ENCODE peak calls at places on chromosomes 13 and 19, in four cellular contexts. W is non-pigmented ciliary epithelial cell, U is T-helper 2 cell, N is EH. T is an unnamed sample.

GRCh38 chr13:99865420-99865930 is 106.1 kb downstream of the ZIC5 start:
- DNase-seq in U (no peak), W (no peak), N (no peak), T (no peak)

GRCh38 chr19:980133-980998 is 3.8 kb upstream of the WDR18 start:
- DNase-seq in W (no peak), U (no peak), N (peak), T (no peak)

GRCh38 chr19:11421607-11422098 is 2.5 kb upstream of the RGL3 start:
- DNase-seq in W (no peak), U (peak), N (peak), T (no peak)

GRCh38 chr19:42471554-42472249 is 29.0 kb upstream of the CXCL17 start:
- DNase-seq in U (no peak), N (peak), W (no peak), T (no peak)

GRCh38 chr13:59679239-59679638 is 484.5 kb downstream of the DIAPH3 start:
- DNase-seq in N (no peak), W (no peak), U (no peak), T (no peak)

GRCh38 chr19:18587962-18588610 is 512 bp upstream of the REX1BD start:
- DNase-seq in U (no peak), W (no peak), N (no peak), T (no peak)

GRCh38 chr19:54001496-54001895 is 10.1 kb downstream of the CACNG6 start:
- DNase-seq in U (no peak), N (no peak), W (no peak), T (no peak)

GRCh38 chr13:76014618-76015315 is 378.6 kb downstream of the LMO7 start:
- DNase-seq in W (peak), N (peak), U (no peak), T (no peak)

GRCh38 chr13:110507678-110508381 is 53.7 kb downstream of the RAB20 start:
- DNase-seq in W (no peak), N (no peak), U (no peak), T (no peak)

GRCh38 chr19:926595-927043 is 784 bp downstream of the ARID3A start:
- DNase-seq in N (peak), W (no peak), U (no peak), T (no peak)

GRCh38 chr13:19587635-19588300 is 26.4 kb upstream of the TPTE2 start:
- DNase-seq in W (no peak), N (peak), U (no peak), T (no peak)

GRCh38 chr13:77878186-77878585 is 40.4 kb downstream of the EDNRB start:
- DNase-seq in N (no peak), U (no peak), W (no peak), T (no peak)

GRCh38 chr19:29834991-29835390 is 23.2 kb downstream of the CCNE1 start:
- DNase-seq in N (no peak), U (no peak), W (no peak), T (no peak)

GRCh38 chr13:43876366-43876765 is 3.2 kb downstream of the CCDC122 start:
- DNase-seq in N (no peak), W (no peak), U (no peak), T (no peak)

GRCh38 chr19:35545855-35546381 is 492 bp downstream of the TMEM147 start:
- DNase-seq in W (no peak), U (peak), N (peak), T (peak)

GRCh38 chr19:46972301-46972700 is 47.3 kb upstream of the NPAS1 start:
- DNase-seq in N (peak), U (no peak), W (no peak), T (no peak)

GRCh38 chr13:31468114-31468902 is 268.5 kb downstream of the B3GLCT start:
- DNase-seq in U (no peak), W (no peak), N (no peak), T (no peak)

GRCh38 chr13:24221007-24221406 is 60.5 kb downstream of the SPATA13 start:
- DNase-seq in N (no peak), U (no peak), W (no peak), T (no peak)

GRCh38 chr13:95553614-95554385 is 1.3 kb downstream of the CLDN10 start:
- DNase-seq in W (no peak), U (no peak), N (no peak), T (no peak)

GRCh38 chr19:10069046-10069445 is 17.1 kb upstream of the SHFL start:
- DNase-seq in N (no peak), U (no peak), W (no peak), T (no peak)

GRCh38 chr13:111893607-111894443 is 173.1 kb upstream of the SOX1 start:
- DNase-seq in W (no peak), N (no peak), U (no peak), T (no peak)

GRCh38 chr13:40221460-40222201 is 444.8 kb downstream of the FOXO1 start:
- DNase-seq in U (peak), N (peak), W (peak), T (no peak)

GRCh38 chr13:64551755-64552154 is 2678.4 kb downstream of the PCDH9 start:
- DNase-seq in N (peak), W (peak), U (no peak), T (no peak)

GRCh38 chr19:46529622-46530451 is 34.2 kb upstream of the PNMA8B start:
- DNase-seq in N (peak), W (no peak), U (peak), T (peak)

GRCh38 chr13:24146961-24147569 is 13.5 kb upstream of the SPATA13 start:
- DNase-seq in W (no peak), N (peak), U (no peak), T (no peak)

GRCh38 chr19:4701557-4701956 is 22.1 kb downstream of the DPP9 start:
- DNase-seq in N (no peak), W (no peak), U (no peak), T (no peak)

GRCh38 chr19:45306040-45306439 is 16.6 kb downstream of the CKM start:
- DNase-seq in W (no peak), N (peak), U (no peak), T (no peak)

GRCh38 chr19:7645159-7645558 is 8.2 kb downstream of the STXBP2 start:
- DNase-seq in N (no peak), U (no peak), W (no peak), T (no peak)

GRCh38 chr13:93226623-93227279 is at the start of gene GPC6:
- DNase-seq in U (no peak), N (peak), W (peak), T (no peak)

GRCh38 chr13:36133950-36134349 is 2.8 kb upstream of the DCLK1 start:
- DNase-seq in N (peak), U (no peak), W (no peak), T (no peak)

GRCh38 chr13:110015253-110015652 is 228.9 kb upstream of the IRS2 start:
- DNase-seq in W (no peak), N (peak), U (no peak), T (no peak)

GRCh38 chr13:99527346-99527745 is 26.1 kb downstream of the TM9SF2 start:
- DNase-seq in U (peak), W (no peak), N (no peak), T (no peak)

GRCh38 chr19:54478677-54479266 is 5.7 kb upstream of the CDC42EP5 start:
- DNase-seq in W (no peak), N (peak), U (no peak), T (no peak)

GRCh38 chr13:75357576-75358295 is 124.2 kb downstream of the TBC1D4 start:
- DNase-seq in U (peak), N (peak), W (no peak), T (peak)

GRCh38 chr13:112684041-112684440 is 5.8 kb upstream of the ATP11A start:
- DNase-seq in W (no peak), U (no peak), N (no peak), T (no peak)

GRCh38 chr19:8304841-8305621 is 3.1 kb downstream of the CD320 start:
- DNase-seq in W (no peak), N (no peak), U (no peak), T (no peak)